ENCODE peak calls at places on chromosomes 1 and 21, in five cellular contexts. One of them, this sample, is unnamed.

GRCh38 chr1:118223426-118223825 is 38.4 kb upstream of the SPAG17 start:
- DNase-seq in Caco-2: peak
- DNase-seq in cardiac fibroblast: peak
- DNase-seq in GM13977: no peak
- DNase-seq in progenitor cell of endocrine pancreas: peak
- DNase-seq in this sample: no peak

GRCh38 chr1:57464756-57465155 is 40.9 kb upstream of the DAB1 start:
- DNase-seq in Caco-2: peak
- DNase-seq in cardiac fibroblast: no peak
- DNase-seq in GM13977: no peak
- DNase-seq in progenitor cell of endocrine pancreas: no peak
- DNase-seq in this sample: no peak

GRCh38 chr1:30977105-30977504 is 68.5 kb upstream of the SDC3 start:
- DNase-seq in Caco-2: no peak
- DNase-seq in progenitor cell of endocrine pancreas: no peak
- DNase-seq in GM13977: no peak
- DNase-seq in cardiac fibroblast: peak
- DNase-seq in this sample: no peak

GRCh38 chr1:81144240-81144639 is 656.5 kb upstream of the ADGRL2 start:
- DNase-seq in GM13977: no peak
- DNase-seq in cardiac fibroblast: peak
- DNase-seq in progenitor cell of endocrine pancreas: no peak
- DNase-seq in Caco-2: no peak
- DNase-seq in this sample: no peak

GRCh38 chr1:92747735-92748134 is 37.2 kb downstream of the EVI5 start:
- DNase-seq in Caco-2: no peak
- DNase-seq in cardiac fibroblast: peak
- DNase-seq in GM13977: no peak
- DNase-seq in progenitor cell of endocrine pancreas: no peak
- DNase-seq in this sample: no peak

GRCh38 chr21:35051287-35051818 is 2.3 kb upstream of the RUNX1 start:
- DNase-seq in GM13977: peak
- DNase-seq in cardiac fibroblast: peak
- DNase-seq in progenitor cell of endocrine pancreas: peak
- DNase-seq in Caco-2: peak
- DNase-seq in this sample: peak

GRCh38 chr1:1771096-1771495 is 7.2 kb downstream of the NADK start:
- DNase-seq in GM13977: no peak
- DNase-seq in Caco-2: no peak
- DNase-seq in cardiac fibroblast: no peak
- DNase-seq in progenitor cell of endocrine pancreas: no peak
- DNase-seq in this sample: no peak

GRCh38 chr1:30033276-30034104 is 689.9 kb downstream of the MATN1 start:
- DNase-seq in GM13977: no peak
- DNase-seq in cardiac fibroblast: no peak
- DNase-seq in Caco-2: no peak
- DNase-seq in progenitor cell of endocrine pancreas: no peak
- DNase-seq in this sample: no peak

GRCh38 chr1:18602533-18603211 is 28.0 kb upstream of the PAX7 start:
- DNase-seq in Caco-2: no peak
- DNase-seq in cardiac fibroblast: no peak
- DNase-seq in progenitor cell of endocrine pancreas: no peak
- DNase-seq in GM13977: no peak
- DNase-seq in this sample: no peak

GRCh38 chr1:187046293-187046692 is 217.5 kb downstream of the PLA2G4A start:
- DNase-seq in cardiac fibroblast: no peak
- DNase-seq in Caco-2: no peak
- DNase-seq in progenitor cell of endocrine pancreas: no peak
- DNase-seq in GM13977: no peak
- DNase-seq in this sample: no peak

GRCh38 chr1:14607295-14607694 is 8.8 kb downstream of the KAZN start:
- DNase-seq in GM13977: no peak
- DNase-seq in progenitor cell of endocrine pancreas: no peak
- DNase-seq in cardiac fibroblast: no peak
- DNase-seq in Caco-2: no peak
- DNase-seq in this sample: no peak

GRCh38 chr1:181159451-181160151 is 71.1 kb downstream of the IER5 start:
- DNase-seq in cardiac fibroblast: peak
- DNase-seq in Caco-2: no peak
- DNase-seq in GM13977: no peak
- DNase-seq in progenitor cell of endocrine pancreas: no peak
- DNase-seq in this sample: no peak

GRCh38 chr1:26550946-26551345 is 21.4 kb downstream of the RPS6KA1 start:
- DNase-seq in Caco-2: no peak
- DNase-seq in progenitor cell of endocrine pancreas: no peak
- DNase-seq in cardiac fibroblast: no peak
- DNase-seq in GM13977: no peak
- DNase-seq in this sample: no peak

GRCh38 chr1:26318338-26319064 is 743 bp downstream of the CD52 start:
- DNase-seq in cardiac fibroblast: no peak
- DNase-seq in progenitor cell of endocrine pancreas: no peak
- DNase-seq in GM13977: no peak
- DNase-seq in Caco-2: no peak
- DNase-seq in this sample: peak

GRCh38 chr1:47594627-47595026 is 156.8 kb downstream of the FOXD2 start:
- DNase-seq in progenitor cell of endocrine pancreas: no peak
- DNase-seq in GM13977: no peak
- DNase-seq in Caco-2: no peak
- DNase-seq in cardiac fibroblast: no peak
- DNase-seq in this sample: no peak

GRCh38 chr1:85453640-85454194 is 11.2 kb downstream of the DDAH1 start:
- DNase-seq in progenitor cell of endocrine pancreas: no peak
- DNase-seq in Caco-2: no peak
- DNase-seq in GM13977: no peak
- DNase-seq in cardiac fibroblast: peak
- DNase-seq in this sample: no peak

GRCh38 chr1:53415432-53415831 is 43.8 kb upstream of the DMRTB1 start:
- DNase-seq in progenitor cell of endocrine pancreas: no peak
- DNase-seq in Caco-2: no peak
- DNase-seq in cardiac fibroblast: no peak
- DNase-seq in GM13977: no peak
- DNase-seq in this sample: no peak

GRCh38 chr1:53414632-53415031 is 44.6 kb upstream of the DMRTB1 start:
- DNase-seq in progenitor cell of endocrine pancreas: no peak
- DNase-seq in Caco-2: no peak
- DNase-seq in cardiac fibroblast: no peak
- DNase-seq in GM13977: no peak
- DNase-seq in this sample: no peak

GRCh38 chr1:53416264-53416663 is 42.9 kb upstream of the DMRTB1 start:
- DNase-seq in Caco-2: no peak
- DNase-seq in GM13977: no peak
- DNase-seq in progenitor cell of endocrine pancreas: no peak
- DNase-seq in cardiac fibroblast: no peak
- DNase-seq in this sample: no peak

GRCh38 chr1:53420331-53420730 is 38.9 kb upstream of the DMRTB1 start:
- DNase-seq in GM13977: no peak
- DNase-seq in cardiac fibroblast: no peak
- DNase-seq in Caco-2: no peak
- DNase-seq in progenitor cell of endocrine pancreas: no peak
- DNase-seq in this sample: no peak

DNA sequence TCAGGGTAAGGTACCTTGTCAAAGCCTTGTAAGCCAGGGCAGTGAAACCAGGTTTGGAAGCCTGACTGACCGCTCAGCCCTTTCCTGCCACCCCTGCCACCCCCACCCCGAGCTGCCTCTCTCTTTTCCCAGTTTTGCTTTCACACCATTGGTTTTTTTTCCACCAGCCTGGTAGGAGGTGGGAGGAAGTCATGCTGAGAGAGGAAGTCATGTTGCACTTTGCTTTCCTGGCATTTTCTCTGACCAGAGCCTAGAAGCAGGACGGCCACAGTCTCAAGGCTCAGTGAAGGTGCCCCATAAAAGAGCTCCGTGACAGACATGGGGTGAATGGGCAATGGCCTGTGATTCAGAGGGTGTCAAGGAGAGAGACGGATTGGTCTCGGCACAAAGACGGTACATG is 42.2 kb upstream of the DMRTB1 start:
- DNase-seq in progenitor cell of endocrine pancreas: no peak
- DNase-seq in GM13977: no peak
- DNase-seq in Caco-2: no peak
- DNase-seq in cardiac fibroblast: no peak
- DNase-seq in this sample: no peak
- TF ChIP-seq CTCF in progenitor cell of endocrine pancreas: no peak
- TF ChIP-seq CTCF in GM13977: no peak
- TF ChIP-seq CTCF in Caco-2: no peak
- TF ChIP-seq CTCF in cardiac fibroblast: no peak
- TF ChIP-seq CTCF in this sample: no peak

DNA sequence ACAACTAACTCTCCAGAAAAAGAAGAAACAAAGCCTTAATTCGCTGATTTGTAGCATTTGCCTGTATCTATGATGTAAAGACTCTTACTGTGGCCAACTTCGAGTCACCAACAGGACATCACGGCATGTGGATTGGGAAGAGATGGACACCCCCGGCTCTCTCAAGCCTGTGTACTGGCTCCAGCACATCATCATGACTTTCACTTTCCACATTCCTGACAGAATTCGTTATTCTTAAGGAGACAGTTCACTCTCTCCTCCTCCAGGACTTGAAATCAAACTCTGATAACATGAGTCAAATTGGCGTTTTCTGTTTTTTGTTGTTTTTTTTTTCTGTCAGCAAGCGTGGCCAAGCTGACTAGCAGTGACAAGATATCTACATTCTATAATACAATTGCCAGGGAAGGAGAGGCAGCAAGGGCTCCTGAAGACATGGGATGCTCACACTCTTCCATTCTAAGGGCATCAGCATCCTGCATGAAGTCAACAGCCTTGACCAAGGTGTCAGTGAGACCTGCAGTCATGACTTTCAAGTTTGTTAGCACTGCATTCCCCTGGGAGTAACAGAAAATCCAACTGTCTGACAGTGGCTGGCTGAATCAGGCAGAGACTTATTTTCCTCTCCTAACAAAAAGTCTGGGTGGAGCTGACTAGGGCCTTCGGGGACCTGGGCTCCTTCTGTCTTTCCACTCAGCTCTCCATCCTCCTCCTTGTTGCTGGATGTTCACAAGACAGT is 13.3 kb upstream of the TRAF3IP3 start:
- DNase-seq in Caco-2: no peak
- DNase-seq in progenitor cell of endocrine pancreas: no peak
- DNase-seq in GM13977: no peak
- DNase-seq in cardiac fibroblast: peak
- DNase-seq in this sample: no peak
- TF ChIP-seq CTCF in Caco-2: no peak
- TF ChIP-seq CTCF in progenitor cell of endocrine pancreas: no peak
- TF ChIP-seq CTCF in GM13977: no peak
- TF ChIP-seq CTCF in cardiac fibroblast: no peak
- TF ChIP-seq CTCF in this sample: no peak

DNA sequence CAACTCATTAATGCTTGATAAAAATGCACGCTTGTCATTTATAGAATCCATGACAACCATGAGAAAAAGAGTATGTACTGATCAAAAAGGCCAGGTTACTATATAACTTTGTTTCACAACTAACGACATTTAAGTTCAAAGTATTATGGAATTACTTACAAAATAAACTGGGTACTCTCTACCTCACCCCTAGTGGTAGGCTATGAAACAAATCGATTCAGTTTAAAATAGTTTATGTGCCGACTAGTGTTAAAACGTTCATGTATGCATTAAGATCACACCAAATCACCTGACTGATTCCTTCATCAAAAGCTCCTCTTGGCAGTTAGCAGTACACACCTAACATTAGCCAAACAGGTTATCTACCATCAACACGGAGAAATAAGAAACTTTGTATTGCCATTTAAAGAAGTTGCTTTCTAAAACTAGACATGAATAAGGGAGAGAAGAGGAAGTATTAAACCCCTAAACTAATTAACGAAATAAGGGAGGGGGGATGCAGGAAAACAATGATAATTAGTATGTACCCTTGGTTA is 137.1 kb downstream of the AKT3 start:
- DNase-seq in cardiac fibroblast: no peak
- DNase-seq in GM13977: no peak
- DNase-seq in progenitor cell of endocrine pancreas: no peak
- DNase-seq in Caco-2: no peak
- DNase-seq in this sample: no peak
- TF ChIP-seq CTCF in cardiac fibroblast: peak
- TF ChIP-seq CTCF in GM13977: no peak
- TF ChIP-seq CTCF in progenitor cell of endocrine pancreas: peak
- TF ChIP-seq CTCF in Caco-2: peak
- TF ChIP-seq CTCF in this sample: no peak

GRCh38 chr1:87330201-87330953 is 1.7 kb downstream of the LMO4 start:
- DNase-seq in progenitor cell of endocrine pancreas: no peak
- DNase-seq in GM13977: peak
- DNase-seq in cardiac fibroblast: peak
- DNase-seq in Caco-2: no peak
- DNase-seq in this sample: peak

GRCh38 chr1:87330954-87331318 is 2.3 kb downstream of the LMO4 start:
- DNase-seq in Caco-2: no peak
- DNase-seq in progenitor cell of endocrine pancreas: no peak
- DNase-seq in cardiac fibroblast: no peak
- DNase-seq in GM13977: peak
- DNase-seq in this sample: peak

GRCh38 chr1:87329756-87330200 is 1.1 kb downstream of the LMO4 start:
- DNase-seq in cardiac fibroblast: no peak
- DNase-seq in Caco-2: no peak
- DNase-seq in progenitor cell of endocrine pancreas: no peak
- DNase-seq in GM13977: peak
- DNase-seq in this sample: peak

GRCh38 chr1:87333692-87334347 is 5.1 kb downstream of the LMO4 start:
- DNase-seq in GM13977: peak
- DNase-seq in cardiac fibroblast: no peak
- DNase-seq in Caco-2: no peak
- DNase-seq in progenitor cell of endocrine pancreas: no peak
- DNase-seq in this sample: peak

DNA sequence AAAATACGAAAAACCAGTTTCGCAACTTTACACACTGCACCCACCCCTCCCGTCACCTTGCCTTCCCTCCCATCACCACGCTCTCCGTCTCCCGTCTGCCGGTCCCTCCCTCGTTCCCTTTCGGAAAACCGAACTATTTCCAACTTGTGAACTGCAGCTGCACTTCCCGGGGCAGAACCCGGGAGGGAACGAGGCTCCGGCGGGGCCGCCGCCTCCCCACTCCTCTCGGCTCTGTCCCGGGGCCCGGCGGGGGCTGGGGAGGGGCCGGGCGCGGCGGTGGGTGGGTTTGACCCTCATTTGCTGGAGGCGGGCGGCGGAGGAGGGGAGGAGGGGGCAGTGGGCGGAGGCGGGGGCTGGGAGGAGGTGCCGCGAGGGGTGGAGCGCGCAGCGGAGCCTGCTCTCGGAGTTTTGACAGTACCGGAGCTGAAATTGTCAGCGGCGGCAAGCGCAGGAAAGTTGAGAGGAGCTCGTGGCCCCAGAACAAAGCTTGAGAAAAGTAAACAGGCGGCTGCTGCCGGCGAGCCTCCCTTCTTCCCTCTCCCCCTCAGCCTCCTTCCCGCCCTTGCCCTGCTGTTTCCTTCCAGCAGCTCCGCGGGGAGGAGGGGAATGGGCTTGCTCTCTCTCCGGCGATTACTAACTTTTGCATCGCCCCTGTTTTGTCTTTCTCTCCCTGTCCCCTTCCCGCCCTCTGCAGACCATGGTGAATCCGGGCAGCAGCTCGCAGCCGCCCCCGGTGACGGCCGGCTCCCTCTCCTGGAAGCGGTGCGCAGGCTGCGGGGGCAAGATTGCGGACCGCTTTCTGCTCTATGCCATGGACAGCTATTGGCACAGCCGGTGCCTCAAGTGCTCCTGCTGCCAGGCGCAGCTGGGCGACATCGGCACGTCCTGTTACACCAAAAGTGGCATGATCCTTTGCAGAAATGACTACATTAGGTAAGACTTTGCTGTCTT is 2.9 kb downstream of the LMO4 start:
- DNase-seq in cardiac fibroblast: peak
- DNase-seq in progenitor cell of endocrine pancreas: peak
- DNase-seq in GM13977: peak
- DNase-seq in Caco-2: peak
- DNase-seq in this sample: peak
- TF ChIP-seq CTCF in cardiac fibroblast: peak
- TF ChIP-seq CTCF in progenitor cell of endocrine pancreas: peak
- TF ChIP-seq CTCF in GM13977: no peak
- TF ChIP-seq CTCF in Caco-2: no peak
- TF ChIP-seq CTCF in this sample: no peak

This sample was measured in GM10248.